ENCODE peak calls at places on chromosome 21, in six cellular contexts. One of them, this sample, is unnamed.

GRCh38 chr21:31310750-31311149 is 33.3 kb downstream of the TIAM1 start:
- DNase-seq in IMR-90: peak; percentile 81
- DNase-seq in neuronal stem cell: no peak
- DNase-seq in mesenchymal stem cell: peak; percentile 5
- DNase-seq in mesendoderm: peak; percentile 10
- DNase-seq in H9: no peak
- DNase-seq in this sample: no peak

GRCh38 chr21:34889287-34889536 is 159.9 kb downstream of the RUNX1 start:
- DNase-seq in IMR-90: peak; percentile 74
- DNase-seq in neuronal stem cell: no peak
- DNase-seq in mesendoderm: peak; percentile 72
- DNase-seq in H9: peak; percentile 49
- DNase-seq in mesenchymal stem cell: peak; percentile 84
- DNase-seq in this sample: no peak

GRCh38 chr21:36059823-36060158 is 535 bp downstream of the SETD4 start:
- DNase-seq in H9: no peak
- DNase-seq in mesendoderm: no peak
- DNase-seq in neuronal stem cell: no peak
- DNase-seq in mesenchymal stem cell: no peak
- DNase-seq in IMR-90: no peak
- DNase-seq in this sample: no peak

GRCh38 chr21:27802816-27803475 is 836.1 kb upstream of the ADAMTS5 start:
- DNase-seq in neuronal stem cell: peak; percentile 18
- DNase-seq in mesendoderm: peak; percentile 71
- DNase-seq in mesenchymal stem cell: no peak
- DNase-seq in H9: peak; percentile 57
- DNase-seq in IMR-90: peak; percentile 31
- DNase-seq in this sample: peak; percentile 66

GRCh38 chr21:14617836-14618235 is 71.7 kb upstream of the SAMSN1 start:
- DNase-seq in H9: no peak
- DNase-seq in mesendoderm: no peak
- DNase-seq in neuronal stem cell: no peak
- DNase-seq in mesenchymal stem cell: no peak
- DNase-seq in IMR-90: no peak
- DNase-seq in this sample: no peak

GRCh38 chr21:29196021-29196663 is 65.7 kb downstream of the MAP3K7CL start:
- DNase-seq in H9: no peak
- DNase-seq in mesendoderm: peak; percentile 72
- DNase-seq in mesenchymal stem cell: peak; percentile 98
- DNase-seq in neuronal stem cell: no peak
- DNase-seq in IMR-90: peak; percentile 97
- DNase-seq in this sample: no peak

GRCh38 chr21:30146558-30147282 is 19.9 kb downstream of the CLDN17 start:
- DNase-seq in IMR-90: no peak
- DNase-seq in H9: no peak
- DNase-seq in neuronal stem cell: no peak
- DNase-seq in mesenchymal stem cell: no peak
- DNase-seq in mesendoderm: peak; percentile 8
- DNase-seq in this sample: no peak

GRCh38 chr21:41366522-41367151 is 4.8 kb downstream of the MX2 start:
- DNase-seq in mesendoderm: no peak
- DNase-seq in IMR-90: peak; percentile 73
- DNase-seq in mesenchymal stem cell: peak; percentile 80
- DNase-seq in H9: no peak
- DNase-seq in neuronal stem cell: no peak
- DNase-seq in this sample: no peak

GRCh38 chr21:36749935-36750578 is 51.1 kb downstream of the SIM2 start:
- DNase-seq in IMR-90: peak; percentile 44
- DNase-seq in mesenchymal stem cell: peak; percentile 96
- DNase-seq in H9: peak; percentile 87
- DNase-seq in mesendoderm: peak; percentile 98
- DNase-seq in neuronal stem cell: peak; percentile 88
- DNase-seq in this sample: peak; percentile 84

GRCh38 chr21:37842163-37842919 is 73.9 kb downstream of the KCNJ6 start:
- DNase-seq in neuronal stem cell: no peak
- DNase-seq in H9: no peak
- DNase-seq in mesenchymal stem cell: peak; percentile 45
- DNase-seq in mesendoderm: no peak
- DNase-seq in IMR-90: no peak
- DNase-seq in this sample: no peak
- H2BK15ac ChIP-seq in neuronal stem cell: no peak overlapping the region
- H2BK15ac ChIP-seq in H9: no peak overlapping the region
- H2BK15ac ChIP-seq in mesenchymal stem cell: no peak overlapping the region
- H2BK15ac ChIP-seq in mesendoderm: no peak overlapping the region
- H2BK15ac ChIP-seq in IMR-90: peak overlapping the region; percentile 92
- H2BK15ac ChIP-seq in this sample: peak overlapping the region; percentile 37

DNA sequence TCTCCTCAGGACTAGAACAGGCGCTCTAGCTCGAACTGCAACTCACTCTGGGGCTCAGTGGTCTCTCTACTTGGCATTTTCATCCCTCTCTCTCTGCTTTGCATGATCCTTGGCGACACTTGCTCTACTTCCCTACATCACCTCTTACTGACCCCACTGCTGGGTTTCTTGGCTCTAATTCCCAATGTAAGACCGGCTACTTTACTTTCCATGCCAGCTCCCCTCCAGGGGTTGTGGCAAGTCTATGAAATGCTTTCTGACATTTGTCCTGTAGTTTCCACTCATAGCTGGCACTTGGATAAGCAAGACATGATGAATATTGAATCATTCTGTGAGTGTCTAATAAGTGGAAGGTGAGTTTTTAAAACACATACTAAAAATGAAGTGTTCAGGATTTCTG is 292.3 kb downstream of the USP25 start:
- DNase-seq in H9: no peak
- DNase-seq in mesenchymal stem cell: no peak
- DNase-seq in neuronal stem cell: no peak
- DNase-seq in IMR-90: no peak
- DNase-seq in mesendoderm: no peak
- DNase-seq in this sample: no peak
- H2AK5ac ChIP-seq in H9: no peak overlapping the region
- H2AK5ac ChIP-seq in mesenchymal stem cell: no peak overlapping the region
- H2AK5ac ChIP-seq in neuronal stem cell: no peak overlapping the region
- H2AK5ac ChIP-seq in IMR-90: no peak overlapping the region
- H2AK5ac ChIP-seq in mesendoderm: no peak overlapping the region
- H2AK5ac ChIP-seq in this sample: no peak overlapping the region

GRCh38 chr21:26686278-26686677 is 113.2 kb upstream of the CYYR1 start:
- DNase-seq in mesendoderm: peak; percentile 74
- DNase-seq in neuronal stem cell: no peak
- DNase-seq in IMR-90: peak; percentile 44
- DNase-seq in mesenchymal stem cell: peak; percentile 9
- DNase-seq in H9: peak; percentile 69
- DNase-seq in this sample: no peak
- H2BK15ac ChIP-seq in mesendoderm: no peak overlapping the region
- H2BK15ac ChIP-seq in neuronal stem cell: no peak overlapping the region
- H2BK15ac ChIP-seq in IMR-90: no peak overlapping the region
- H2BK15ac ChIP-seq in mesenchymal stem cell: no peak overlapping the region
- H2BK15ac ChIP-seq in H9: no peak overlapping the region
- H2BK15ac ChIP-seq in this sample: no peak overlapping the region

DNA sequence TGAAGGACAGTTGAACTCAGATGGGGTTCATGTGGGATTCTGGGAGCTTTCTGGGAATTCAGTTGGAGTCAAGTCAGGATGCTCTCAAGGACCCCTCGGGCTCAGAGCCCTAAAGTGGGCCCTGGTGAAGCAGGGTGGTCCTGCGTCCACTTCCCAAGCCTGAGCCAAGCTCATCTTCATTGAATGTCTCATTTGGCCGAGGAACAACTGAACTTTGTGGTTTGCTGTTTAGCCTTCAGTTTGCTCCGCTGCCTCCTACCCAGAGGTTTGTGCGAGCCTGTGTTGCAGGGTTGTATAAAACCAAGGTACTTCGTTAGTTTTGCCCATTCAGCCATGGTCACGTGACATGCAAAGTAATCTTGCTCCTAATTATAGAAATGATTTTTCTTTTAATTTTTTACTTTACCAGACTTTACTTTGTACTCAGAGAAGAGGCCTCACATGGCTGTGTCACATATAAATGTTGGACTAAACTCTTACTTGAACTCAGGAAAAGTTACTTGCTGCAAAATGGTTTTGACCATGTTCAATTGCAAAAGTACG is 49.7 kb downstream of the B3GALT5 start:
- DNase-seq in IMR-90: no peak
- DNase-seq in neuronal stem cell: no peak
- DNase-seq in mesendoderm: no peak
- DNase-seq in H9: no peak
- DNase-seq in mesenchymal stem cell: no peak
- DNase-seq in this sample: no peak
- H2AK5ac ChIP-seq in IMR-90: no peak overlapping the region
- H2AK5ac ChIP-seq in neuronal stem cell: no peak overlapping the region
- H2AK5ac ChIP-seq in mesendoderm: no peak overlapping the region
- H2AK5ac ChIP-seq in H9: no peak overlapping the region
- H2AK5ac ChIP-seq in mesenchymal stem cell: peak overlapping the region; percentile 13
- H2AK5ac ChIP-seq in this sample: no peak overlapping the region

DNA sequence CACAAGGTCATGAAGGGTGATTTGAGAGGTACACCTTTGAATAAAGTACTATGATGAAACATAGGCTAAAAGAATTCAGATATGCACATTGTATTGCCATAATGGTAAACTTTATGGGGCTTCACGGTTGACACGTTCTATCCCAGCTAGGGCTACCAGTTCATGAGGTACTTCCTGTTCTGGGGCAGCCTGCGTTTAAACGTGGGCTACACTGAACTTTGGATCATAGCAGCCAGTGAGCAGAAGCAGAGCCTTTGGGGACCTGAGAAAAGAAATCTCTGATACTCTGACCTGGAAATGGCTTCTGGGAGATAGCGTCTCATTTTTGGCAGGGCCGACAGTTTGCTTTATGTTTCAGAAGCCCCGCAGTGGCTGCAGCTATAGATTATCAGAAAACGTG is 48.6 kb downstream of the SLC37A1 start:
- DNase-seq in neuronal stem cell: no peak
- DNase-seq in IMR-90: no peak
- DNase-seq in mesendoderm: no peak
- DNase-seq in H9: no peak
- DNase-seq in mesenchymal stem cell: no peak
- DNase-seq in this sample: no peak
- H2BK15ac ChIP-seq in neuronal stem cell: no peak overlapping the region
- H2BK15ac ChIP-seq in IMR-90: no peak overlapping the region
- H2BK15ac ChIP-seq in mesendoderm: no peak overlapping the region
- H2BK15ac ChIP-seq in H9: no peak overlapping the region
- H2BK15ac ChIP-seq in mesenchymal stem cell: no peak overlapping the region
- H2BK15ac ChIP-seq in this sample: no peak overlapping the region

GRCh38 chr21:39660191-39660590 is 47.5 kb downstream of the B3GALT5 start:
- DNase-seq in H9: no peak
- DNase-seq in IMR-90: peak; percentile 64
- DNase-seq in neuronal stem cell: no peak
- DNase-seq in mesenchymal stem cell: peak; percentile 82
- DNase-seq in mesendoderm: no peak
- DNase-seq in this sample: no peak
- H2AK5ac ChIP-seq in H9: no peak overlapping the region
- H2AK5ac ChIP-seq in IMR-90: no peak overlapping the region
- H2AK5ac ChIP-seq in neuronal stem cell: no peak overlapping the region
- H2AK5ac ChIP-seq in mesenchymal stem cell: peak overlapping the region; percentile 33
- H2AK5ac ChIP-seq in mesendoderm: no peak overlapping the region
- H2AK5ac ChIP-seq in this sample: no peak overlapping the region

DNA sequence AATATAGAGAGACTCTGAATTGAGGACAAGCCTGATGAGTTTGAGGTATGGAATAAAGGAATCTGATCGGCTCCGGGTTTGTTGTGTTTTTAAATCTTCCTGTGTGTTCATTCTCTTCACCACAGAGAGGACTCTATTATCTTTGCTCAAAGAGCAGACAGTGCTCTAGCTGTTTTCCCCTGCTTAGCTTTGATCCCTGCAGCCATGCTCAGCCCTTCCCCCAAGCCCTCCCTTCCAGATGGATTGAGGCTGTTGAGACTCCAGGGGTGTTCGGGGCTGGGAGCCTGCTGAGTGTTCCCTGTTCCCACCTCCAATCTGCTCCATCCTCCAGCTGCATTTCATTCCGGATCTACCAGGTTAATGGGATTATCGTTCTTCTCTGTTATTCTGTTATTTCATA is 74.2 kb upstream of the CXADR start:
- DNase-seq in IMR-90: no peak
- DNase-seq in neuronal stem cell: peak; percentile 78
- DNase-seq in H9: peak; percentile 54
- DNase-seq in mesenchymal stem cell: no peak
- DNase-seq in mesendoderm: peak; percentile 70
- DNase-seq in this sample: peak; percentile 27
- H2BK15ac ChIP-seq in IMR-90: no peak overlapping the region
- H2BK15ac ChIP-seq in neuronal stem cell: no peak overlapping the region
- H2BK15ac ChIP-seq in H9: no peak overlapping the region
- H2BK15ac ChIP-seq in mesenchymal stem cell: peak overlapping the region; percentile 20
- H2BK15ac ChIP-seq in mesendoderm: no peak overlapping the region
- H2BK15ac ChIP-seq in this sample: no peak overlapping the region

GRCh38 chr21:45365186-45365607 is 39.8 kb upstream of the COL18A1 start:
- DNase-seq in neuronal stem cell: no peak
- DNase-seq in H9: no peak
- DNase-seq in mesendoderm: no peak
- DNase-seq in IMR-90: no peak
- DNase-seq in mesenchymal stem cell: no peak
- DNase-seq in this sample: no peak
- H2AK5ac ChIP-seq in neuronal stem cell: peak overlapping the region; percentile 97
- H2AK5ac ChIP-seq in H9: no peak overlapping the region
- H2AK5ac ChIP-seq in mesendoderm: no peak overlapping the region
- H2AK5ac ChIP-seq in IMR-90: peak overlapping the region; percentile 100
- H2AK5ac ChIP-seq in mesenchymal stem cell: peak overlapping the region; percentile 97
- H2AK5ac ChIP-seq in this sample: peak overlapping the region; percentile 30

GRCh38 chr21:43362306-43362927 is 64.5 kb downstream of the SIK1 start:
- DNase-seq in mesenchymal stem cell: peak; percentile 58
- DNase-seq in mesendoderm: peak; percentile 37
- DNase-seq in IMR-90: peak; percentile 86
- DNase-seq in neuronal stem cell: no peak
- DNase-seq in H9: peak; percentile 61
- DNase-seq in this sample: no peak
- H2BK15ac ChIP-seq in mesenchymal stem cell: peak overlapping the region; percentile 68
- H2BK15ac ChIP-seq in mesendoderm: no peak overlapping the region
- H2BK15ac ChIP-seq in IMR-90: peak overlapping the region; percentile 71
- H2BK15ac ChIP-seq in neuronal stem cell: peak overlapping the region; percentile 62
- H2BK15ac ChIP-seq in H9: no peak overlapping the region
- H2BK15ac ChIP-seq in this sample: no peak overlapping the region

This sample was measured in H1.